ENCODE peak calls at places on chromosomes 16 and 17, in nine cellular contexts. L is GM12891; D is COR-L47; T is activated naive CD4-positive, alpha-beta T cell; G is HT-29; Z is stimulated activated CD8-positive, alpha-beta memory T cell treated with anti-CD3 and anti-CD28 coated beads, Interleukin-15, amount 100 ng/mL, for 24 hours; W is psoas muscle; M is IMR-90; C is cardiac muscle cell. O is an unnamed sample.

GRCh38 chr16:66894948-66895696 is 14.8 kb downstream of the PDP2 start:
- DNase-seq in L (peak), D (peak), T (peak), G (peak), Z (peak), W (peak), M (peak), C (peak), O (peak)

GRCh38 chr17:12637015-12637414 is 28.7 kb upstream of the MYOCD start:
- DNase-seq in L (no peak), D (no peak), T (no peak), G (no peak), Z (no peak), W (no peak), M (peak), C (peak), O (no peak)

GRCh38 chr17:64223931-64224657 is 39.0 kb downstream of the TEX2 start:
- DNase-seq in L (no peak), D (no peak), T (no peak), G (no peak), Z (no peak), W (no peak), M (no peak), C (no peak), O (no peak)

GRCh38 chr16:88325976-88326375 is 56.8 kb upstream of the ZNF469 start:
- DNase-seq in L (no peak), D (no peak), T (no peak), G (no peak), Z (no peak), W (no peak), M (no peak), C (no peak), O (no peak)

GRCh38 chr17:61421460-61421859 is 21.8 kb downstream of the TBX2 start:
- DNase-seq in L (no peak), D (no peak), T (no peak), G (no peak), Z (no peak), W (no peak), M (no peak), C (no peak), O (no peak)

GRCh38 chr17:17682737-17683675 is 1.7 kb downstream of the RAI1 start:
- DNase-seq in L (no peak), D (no peak), T (no peak), G (peak), Z (peak), W (peak), M (peak), C (peak), O (peak)

GRCh38 chr16:71537643-71538042 is 11.4 kb downstream of the CHST4 start:
- DNase-seq in L (peak), D (peak), T (no peak), G (peak), Z (no peak), W (no peak), M (peak), C (peak), O (no peak)

GRCh38 chr17:74840500-74840899 is 19.2 kb downstream of the GRIN2C start:
- DNase-seq in L (no peak), D (no peak), T (no peak), G (no peak), Z (no peak), W (no peak), M (no peak), C (peak), O (no peak)

GRCh38 chr16:66459878-66460277 is 32.8 kb downstream of the BEAN1 start:
- DNase-seq in L (no peak), D (no peak), T (no peak), G (no peak), Z (no peak), W (no peak), M (no peak), C (no peak), O (no peak)

GRCh38 chr17:8162232-8162996 is at the start of gene VAMP2:
- DNase-seq in L (no peak), D (peak), T (no peak), G (no peak), Z (peak), W (peak), M (peak), C (peak), O (peak)

GRCh38 chr16:7919782-7920181 is 587.1 kb downstream of the RBFOX1 start:
- DNase-seq in L (no peak), D (no peak), T (no peak), G (no peak), Z (no peak), W (no peak), M (no peak), C (no peak), O (no peak)

GRCh38 chr16:54993496-54993895 is 62.8 kb downstream of the IRX5 start:
- DNase-seq in L (no peak), D (no peak), T (no peak), G (no peak), Z (no peak), W (no peak), M (no peak), C (no peak), O (no peak)

O was measured in Peyer's patch.